ENCODE peak calls at places on chromosomes 2 and 18, in ten cellular contexts. X, L, Q, G, U, Y, P, T, R and I are unnamed samples.

GRCh38 chr2:235050992-235051351 is 99.2 kb downstream of the SH3BP4 start:
- DNase-seq in X (peak), L (peak), Q (peak), G (peak), U (peak), Y (peak), P (peak), T (no peak), R (peak), I (peak)

GRCh38 chr2:27959496-27959895 is 69.0 kb downstream of the BABAM2 start:
- DNase-seq in X (no peak), L (peak), Q (peak), G (no peak), U (peak), Y (peak), P (no peak), T (no peak), R (peak), I (no peak)

GRCh38 chr18:12742453-12742852 is 39.6 kb downstream of the PSMG2 start:
- DNase-seq in X (no peak), L (peak), Q (peak), G (no peak), U (peak), Y (peak), P (no peak), T (no peak), R (peak), I (no peak)

GRCh38 chr2:85619617-85620016 is 3.6 kb downstream of the USP39 start:
- DNase-seq in X (no peak), L (no peak), Q (no peak), G (no peak), U (peak), Y (no peak), P (no peak), T (no peak), R (no peak), I (no peak)

GRCh38 chr18:75477913-75478312 is 50.4 kb upstream of the SMIM21 start:
- DNase-seq in X (no peak), L (peak), Q (peak), G (no peak), U (peak), Y (peak), P (no peak), T (no peak), R (peak), I (no peak)

GRCh38 chr2:111236027-111236426 is 115.3 kb downstream of the BCL2L11 start:
- DNase-seq in X (no peak), L (no peak), Q (no peak), G (no peak), U (no peak), Y (no peak), P (peak), T (no peak), R (peak), I (no peak)

GRCh38 chr18:50454379-50455005 is 79.6 kb downstream of the SKA1 start:
- DNase-seq in X (no peak), L (peak), Q (peak), G (no peak), U (no peak), Y (no peak), P (no peak), T (no peak), R (peak), I (no peak)

GRCh38 chr2:168290391-168290790 is 43.0 kb upstream of the STK39 start:
- DNase-seq in X (no peak), L (no peak), Q (no peak), G (no peak), U (no peak), Y (no peak), P (no peak), T (no peak), R (no peak), I (no peak)